ENCODE peak calls at places on chromosomes 12 and 14, in nine cellular contexts. D is Caki2; K is left lung; Y is neuronal stem cell; F is MV-4-11; V is GM04504; Q is iPS-NIHi11; G is activated CD4-positive, CD25-positive, alpha-beta regulatory T cell treated with anti-CD3 and anti-CD28 coated beads, Interleukin-2, amount 50 U/mL, for 72 hours; E is C1 segment of cervical spinal cord. H is an unnamed sample.

GRCh38 chr14:36293824-36294223 is 26.6 kb downstream of the MBIP start:
- DNase-seq in D (no peak), K (no peak), Y (no peak), F (peak), V (peak), Q (no peak), G (no peak), E (no peak), H (no peak)

GRCh38 chr14:95523818-95524448 is 7.5 kb upstream of the SYNE3 start:
- DNase-seq in D (no peak), K (no peak), Y (no peak), F (peak), V (no peak), Q (no peak), G (no peak), E (no peak), H (no peak)

GRCh38 chr14:73246387-73247150 is 9.3 kb downstream of the PAPLN start:
- DNase-seq in D (no peak), K (no peak), Y (no peak), F (no peak), V (no peak), Q (no peak), G (no peak), E (no peak), H (no peak)

GRCh38 chr14:20400965-20401593 is 12.2 kb downstream of the TEP1 start:
- DNase-seq in D (peak), K (no peak), Y (no peak), F (no peak), V (no peak), Q (no peak), G (no peak), E (no peak), H (no peak)

GRCh38 chr12:122844366-122844971 is 9.2 kb downstream of the HIP1R start:
- DNase-seq in D (no peak), K (no peak), Y (no peak), F (no peak), V (no peak), Q (no peak), G (no peak), E (no peak), H (no peak)

GRCh38 chr14:23406244-23406643 is 1.8 kb downstream of the MYH6 start:
- DNase-seq in D (no peak), K (peak), Y (no peak), F (no peak), V (no peak), Q (no peak), G (no peak), E (no peak), H (no peak)

GRCh38 chr12:57766464-57767311 is at the start of gene CYP27B1:
- DNase-seq in D (peak), K (no peak), Y (no peak), F (peak), V (no peak), Q (peak), G (peak), E (no peak), H (peak)

GRCh38 chr12:127165567-127166392 is 1101.2 kb upstream of the TMEM132C start:
- DNase-seq in D (peak), K (peak), Y (peak), F (peak), V (peak), Q (peak), G (peak), E (peak), H (peak)

GRCh38 chr12:120845696-120846095 is 58.5 kb downstream of the SPPL3 start:
- DNase-seq in D (no peak), K (no peak), Y (no peak), F (no peak), V (no peak), Q (no peak), G (no peak), E (no peak), H (no peak)

GRCh38 chr12:14883663-14884062 is 2.0 kb downstream of the MGP start:
- DNase-seq in D (no peak), K (no peak), Y (no peak), F (no peak), V (no peak), Q (no peak), G (no peak), E (no peak), H (no peak)

GRCh38 chr14:95258754-95259593 is 60.7 kb downstream of the CLMN start:
- DNase-seq in D (no peak), K (no peak), Y (no peak), F (no peak), V (no peak), Q (no peak), G (no peak), E (no peak), H (no peak)

GRCh38 chr14:29521526-29522137 is 406.0 kb downstream of the PRKD1 start:
- DNase-seq in D (peak), K (no peak), Y (peak), F (no peak), V (no peak), Q (peak), G (no peak), E (no peak), H (peak)

GRCh38 chr12:108868781-108869180 is 11.1 kb upstream of the DAO start:
- DNase-seq in D (no peak), K (no peak), Y (no peak), F (no peak), V (no peak), Q (no peak), G (no peak), E (no peak), H (no peak)

GRCh38 chr12:51393676-51394545 is 2.7 kb upstream of the GALNT6 start:
- DNase-seq in D (no peak), K (no peak), Y (no peak), F (peak), V (peak), Q (peak), G (no peak), E (no peak), H (no peak)

GRCh38 chr12:10113085-10113484 is 14.3 kb upstream of the CLEC1A start:
- DNase-seq in D (no peak), K (no peak), Y (no peak), F (no peak), V (no peak), Q (no peak), G (no peak), E (no peak), H (no peak)

GRCh38 chr12:99915251-99916082 is 69.3 kb downstream of the ANKS1B start:
- DNase-seq in D (peak), K (no peak), Y (no peak), F (no peak), V (no peak), Q (no peak), G (no peak), E (no peak), H (no peak)

GRCh38 chr14:23042162-23042965 is at the start of gene PSMB11:
- DNase-seq in D (no peak), K (no peak), Y (no peak), F (no peak), V (no peak), Q (no peak), G (no peak), E (no peak), H (no peak)

GRCh38 chr12:109879332-109880048 is 851 bp downstream of the GLTP start:
- DNase-seq in D (no peak), K (no peak), Y (no peak), F (no peak), V (no peak), Q (no peak), G (no peak), E (no peak), H (peak)

GRCh38 chr12:52971701-52972329 is 22.9 kb downstream of the KRT18 start:
- DNase-seq in D (no peak), K (no peak), Y (no peak), F (no peak), V (no peak), Q (no peak), G (no peak), E (no peak), H (peak)

GRCh38 chr14:71711619-71712018 is 220.6 kb upstream of the RGS6 start:
- DNase-seq in D (peak), K (no peak), Y (peak), F (no peak), V (peak), Q (peak), G (no peak), E (no peak), H (peak)